ENCODE peak calls at places on chromosomes 11 and 22, in four cellular contexts. Q is AG09309, L is ovary, M is cardiac muscle cell. V is an unnamed sample.

GRCh38 chr22:30265131-30265720 is 1.4 kb downstream of the OSM start:
- DNase-seq in M (no peak), Q (no peak), L (no peak), V (no peak)

GRCh38 chr11:3905080-3905953 is 49.9 kb downstream of the STIM1 start:
- DNase-seq in M (no peak), Q (peak), L (no peak), V (peak)

GRCh38 chr11:48216510-48216909 is at the start of gene OR4B1:
- DNase-seq in Q (no peak), L (no peak), M (no peak), V (no peak)

GRCh38 chr11:37506516-37506915 is 908.5 kb upstream of the RAG2 start:
- DNase-seq in M (no peak), L (no peak), Q (no peak), V (no peak)

GRCh38 chr11:120244476-120244875 is 4.5 kb downstream of the POU2F3 start:
- DNase-seq in L (no peak), Q (no peak), M (no peak), V (peak)

GRCh38 chr11:6362185-6362867 is 27.9 kb upstream of the SMPD1 start:
- DNase-seq in M (peak), L (no peak), Q (no peak), V (no peak)

GRCh38 chr11:75635009-75635909 is 33.6 kb downstream of the MAP6 start:
- DNase-seq in L (peak), Q (no peak), M (no peak), V (peak)

GRCh38 chr11:128669491-128669890 is 24.4 kb upstream of the FLI1 start:
- DNase-seq in M (no peak), L (no peak), Q (no peak), V (peak)

GRCh38 chr11:46916669-46917108 is 1.7 kb downstream of the LRP4 start:
- DNase-seq in M (peak), L (peak), Q (no peak), V (peak)

DNA sequence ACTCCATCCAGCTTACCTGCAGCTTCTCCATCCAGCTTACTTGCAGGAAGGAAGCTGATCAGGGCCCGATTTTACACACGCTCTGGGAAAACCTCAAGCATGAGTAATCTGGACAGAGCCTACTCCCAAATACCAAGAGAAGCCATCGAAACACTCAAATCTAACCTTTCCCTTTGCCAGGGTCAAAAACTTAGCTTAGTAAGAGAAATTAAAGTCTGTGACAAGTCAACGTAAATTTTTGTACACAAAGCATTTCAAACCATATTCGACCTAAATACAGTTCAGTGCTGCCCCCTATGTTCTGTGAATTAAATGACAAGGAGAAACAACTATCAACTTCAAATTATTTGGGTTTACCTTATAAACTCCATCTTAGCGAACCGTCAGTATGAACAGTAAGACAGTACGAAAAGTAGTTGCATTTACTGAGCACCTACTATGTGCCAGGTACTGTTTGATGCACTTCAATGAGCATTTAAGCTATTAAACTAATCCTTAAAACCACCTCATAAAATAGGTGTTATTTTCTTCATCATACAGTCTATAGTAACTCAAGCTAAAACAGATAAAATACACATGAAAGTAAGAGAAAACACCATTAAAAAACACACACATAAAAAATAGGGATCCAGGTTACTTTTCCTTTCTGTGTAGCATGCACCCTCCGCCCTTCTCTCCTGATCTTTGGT is 36.9 kb downstream of the ARFGAP3 start:
- DNase-seq in M (peak), Q (peak), L (no peak), V (peak)
- TF ChIP-seq CTCF in M (peak), Q (peak), L (peak), V (no peak)

GRCh38 chr11:86288776-86289507 is 13.1 kb upstream of the HIKESHI start:
- DNase-seq in M (no peak), L (no peak), Q (no peak), V (peak)
- H3K4me3 ChIP-seq in M (no peak), L (no peak), Q (no peak), V (no peak)

DNA sequence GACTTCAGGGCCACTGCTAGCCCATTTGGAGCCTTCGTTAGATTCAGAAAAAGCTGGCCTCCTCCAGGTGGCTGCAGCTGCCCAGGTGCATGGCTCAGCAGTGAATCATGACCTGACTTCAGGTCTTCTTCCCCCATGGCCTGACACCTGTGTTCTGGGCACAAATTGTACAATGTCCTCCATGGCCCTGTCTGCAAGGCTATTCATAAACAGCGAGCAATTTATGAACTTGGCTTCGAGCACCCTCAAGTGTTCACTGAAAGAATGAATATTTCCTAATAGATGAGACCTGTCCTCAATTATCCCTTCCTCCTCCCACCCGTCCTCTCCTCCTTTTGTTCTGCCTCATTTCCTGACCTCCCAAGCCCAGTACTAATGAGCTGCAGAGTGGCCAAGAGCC is 12.2 kb upstream of the VPS37C start:
- DNase-seq in M (no peak), L (no peak), Q (no peak), V (peak)
- TF ChIP-seq CTCF in M (no peak), L (peak), Q (peak), V (peak)

DNA sequence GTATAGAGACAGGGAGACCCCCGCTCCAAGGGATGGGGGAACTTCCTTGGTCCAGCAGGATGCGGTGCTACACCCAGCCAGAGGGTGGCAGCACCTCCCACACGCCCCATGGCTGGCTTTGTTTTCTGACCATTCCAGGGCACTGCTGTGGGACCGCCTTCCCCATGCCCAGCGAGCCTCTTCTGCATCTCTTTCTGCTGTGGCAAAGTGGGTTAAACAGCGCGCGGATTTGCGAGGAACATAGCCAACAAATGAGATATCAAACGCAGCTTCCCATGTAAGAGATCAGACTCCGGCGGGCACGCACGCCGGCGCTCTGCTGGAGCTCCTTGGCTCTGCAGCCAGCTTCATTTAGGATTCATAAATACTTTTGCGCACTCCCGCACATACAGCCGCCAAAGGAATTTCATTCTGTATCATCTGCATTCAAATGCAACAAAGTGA is 485.8 kb upstream of the CADM1 start:
- DNase-seq in L (no peak), M (peak), Q (no peak), V (no peak)
- H3K4me3 ChIP-seq in L (no peak), M (no peak), Q (no peak), V (no peak)

GRCh38 chr11:2147391-2147790 is 8.2 kb upstream of the IGF2 start:
- DNase-seq in Q (no peak), M (no peak), L (no peak), V (no peak)

GRCh38 chr11:2149471-2150205 is 10.4 kb upstream of the IGF2 start:
- DNase-seq in L (no peak), Q (no peak), M (no peak), V (no peak)

GRCh38 chr11:2151500-2152257 is 9.3 kb downstream of the INS start:
- DNase-seq in M (peak), L (peak), Q (peak), V (peak)

GRCh38 chr11:2148253-2149000 is 9.2 kb upstream of the IGF2 start:
- DNase-seq in Q (no peak), L (no peak), M (no peak), V (no peak)

GRCh38 chr11:2150206-2150847 is 10.7 kb downstream of the INS start:
- DNase-seq in L (no peak), M (peak), Q (peak), V (peak)
- TF ChIP-seq CTCF in L (peak), M (peak), Q (peak), V (peak)

GRCh38 chr22:46941958-46942815 is 179.7 kb downstream of the TBC1D22A start:
- DNase-seq in Q (no peak), M (no peak), L (no peak), V (peak)
- H3K4me3 ChIP-seq in Q (no peak), M (no peak), L (no peak), V (no peak)

GRCh38 chr22:29208502-29208862 is 2.8 kb downstream of the EMID1 start:
- DNase-seq in M (no peak), Q (no peak), L (no peak), V (no peak)
- TF ChIP-seq CTCF in M (no peak), Q (no peak), L (no peak), V (no peak)

GRCh38 chr11:67423466-67423865 is 4.8 kb upstream of the RPS6KB2 start:
- DNase-seq in M (no peak), Q (no peak), L (no peak), V (no peak)

GRCh38 chr11:67420646-67421420 is 5.4 kb downstream of the CARNS1 start:
- DNase-seq in M (peak), Q (peak), L (peak), V (peak)

GRCh38 chr11:67420147-67420645 is 4.7 kb downstream of the CARNS1 start:
- DNase-seq in Q (no peak), M (no peak), L (no peak), V (no peak)

GRCh38 chr11:67422894-67423293 is 5.4 kb upstream of the RPS6KB2 start:
- DNase-seq in M (no peak), Q (no peak), L (no peak), V (no peak)

GRCh38 chr11:67421421-67422031 is 6.0 kb downstream of the CARNS1 start:
- DNase-seq in L (no peak), M (no peak), Q (no peak), V (no peak)
- H3K4me3 ChIP-seq in L (peak), M (no peak), Q (peak), V (peak)

V was measured in AG10803.